ENCODE peak calls at places on chromosomes 2 and 18, in five cellular contexts. I is effector memory CD4-positive, alpha-beta T cell; A is RPMI7951; R is GM13977; N is fibroblast of lung. F is an unnamed sample.

GRCh38 chr2:41836944-41837343 is 210.9 kb upstream of the PKDCC start:
- DNase-seq in I (no peak), A (peak; percentile 53), R (no peak), N (peak; percentile 70), F (peak; percentile 38)

GRCh38 chr2:97739020-97739892 is 25.9 kb downstream of the ZAP70 start:
- DNase-seq in I (no peak), A (no peak), R (no peak), N (no peak), F (no peak)

GRCh38 chr2:55482186-55482945 is 37.2 kb upstream of the CFAP36 start:
- DNase-seq in I (no peak), A (peak; percentile 51), R (no peak), N (peak; percentile 50), F (peak; percentile 92)

GRCh38 chr18:63126134-63127067 is 193.2 kb downstream of the BCL2 start:
- DNase-seq in I (no peak), A (no peak), R (no peak), N (no peak), F (no peak)

GRCh38 chr18:11518788-11519685 is 90.4 kb upstream of the SLC35G4 start:
- DNase-seq in I (no peak), A (peak; percentile 70), R (peak; percentile 79), N (peak; percentile 65), F (peak; percentile 14)

GRCh38 chr2:223786943-223787342 is 50.4 kb downstream of the AP1S3 start:
- DNase-seq in I (no peak), A (no peak), R (no peak), N (no peak), F (no peak)

GRCh38 chr18:9413586-9413985 is 61.7 kb upstream of the RALBP1 start:
- DNase-seq in I (no peak), A (peak; percentile 51), R (no peak), N (peak; percentile 83), F (peak; percentile 40)

GRCh38 chr2:102841107-102841840 is 79.4 kb downstream of the TMEM182 start:
- DNase-seq in I (no peak), A (peak; percentile 55), R (peak; percentile 48), N (peak; percentile 50), F (peak; percentile 28)

GRCh38 chr2:162839419-162839818 is 852 bp upstream of the KCNH7 start:
- DNase-seq in I (no peak), A (no peak), R (no peak), N (no peak), F (no peak)

GRCh38 chr18:25074925-25075693 is 276.9 kb downstream of the ZNF521 start:
- DNase-seq in I (no peak), A (no peak), R (no peak), N (no peak), F (no peak)

GRCh38 chr2:128727404-128727803 is 408.7 kb upstream of the HS6ST1 start:
- DNase-seq in I (no peak), A (no peak), R (no peak), N (no peak), F (no peak)

GRCh38 chr18:35467624-35468016 is 30.1 kb downstream of the INO80C start:
- DNase-seq in I (no peak), A (no peak), R (peak; percentile 28), N (no peak), F (no peak)

GRCh38 chr2:231132126-231132525 is 7.3 kb upstream of the HTR2B start:
- DNase-seq in I (no peak), A (peak; percentile 62), R (no peak), N (peak; percentile 87), F (peak; percentile 61)

GRCh38 chr2:942775-943460 is 7.7 kb upstream of the SNTG2 start:
- DNase-seq in I (no peak), A (no peak), R (no peak), N (no peak), F (no peak)

GRCh38 chr2:39732492-39732891 is 46.6 kb downstream of the THUMPD2 start:
- DNase-seq in I (no peak), A (peak; percentile 23), R (no peak), N (peak; percentile 25), F (no peak)

GRCh38 chr2:207371877-207372276 is 157.9 kb upstream of the CREB1 start:
- DNase-seq in I (no peak), A (no peak), R (no peak), N (no peak), F (no peak)

GRCh38 chr18:34740101-34740500 is 30.0 kb downstream of the DTNA start:
- DNase-seq in I (no peak), A (no peak), R (no peak), N (no peak), F (no peak)

GRCh38 chr18:23827681-23828080 is 138.4 kb downstream of the LAMA3 start:
- DNase-seq in I (no peak), A (peak; percentile 77), R (no peak), N (no peak), F (no peak)

GRCh38 chr2:130824492-130825061 is 12.1 kb upstream of the ARHGEF4 start:
- DNase-seq in I (peak; percentile 58), A (peak; percentile 100), R (peak; percentile 90), N (peak; percentile 88), F (peak; percentile 93)

GRCh38 chr2:714005-714741 is 37.0 kb upstream of the TMEM18 start:
- DNase-seq in I (no peak), A (peak; percentile 50), R (peak; percentile 76), N (peak; percentile 52), F (peak; percentile 11)

GRCh38 chr2:219684721-219685689 is 57.6 kb downstream of the SLC4A3 start:
- DNase-seq in I (no peak), A (peak; percentile 77), R (peak; percentile 70), N (peak; percentile 62), F (peak; percentile 88)

GRCh38 chr18:46350598-46351172 is 246.5 kb downstream of the HAUS1 start:
- DNase-seq in I (no peak), A (no peak), R (no peak), N (no peak), F (no peak)

GRCh38 chr2:173119069-173119807 is 43.6 kb downstream of the MAP3K20 start:
- DNase-seq in I (no peak), A (no peak), R (no peak), N (peak; percentile 26), F (no peak)

GRCh38 chr2:226792155-226792871 is 7.3 kb downstream of the IRS1 start:
- DNase-seq in I (no peak), A (no peak), R (peak; percentile 42), N (peak; percentile 49), F (no peak)

GRCh38 chr2:216287251-216287650 is 85.0 kb downstream of the MARCHF4 start:
- DNase-seq in I (no peak), A (peak; percentile 53), R (no peak), N (no peak), F (no peak)

GRCh38 chr2:154697422-154698237 is 865 bp upstream of the KCNJ3 start:
- DNase-seq in I (no peak), A (no peak), R (no peak), N (peak; percentile 0), F (no peak)

GRCh38 chr2:194610297-194610696 is 1046.7 kb upstream of the SLC39A10 start:
- DNase-seq in I (no peak), A (no peak), R (no peak), N (no peak), F (no peak)

GRCh38 chr2:170967553-170967952 is 38.5 kb downstream of the GORASP2 start:
- DNase-seq in I (no peak), A (no peak), R (no peak), N (no peak), F (no peak)

F was measured in NCI-H226.